ENCODE peak calls at places on chromosomes 2 and 18, in eight cellular contexts. One of them, this sample, is unnamed. For H3K9me3 and H3K36me3, the result is how much of the 10 kb centered on the place peaks cover.

GRCh38 chr2:54773233-54773632 is 49.8 kb downstream of the EML6 start:
- DNase-seq in pancreas: no peak
- DNase-seq in DND-41: no peak
- DNase-seq in fibroblast of lung: no peak
- DNase-seq in trophoblast cell: no peak
- DNase-seq in gastrocnemius medialis: no peak
- DNase-seq in prostate gland: no peak
- DNase-seq in psoas muscle: no peak
- DNase-seq in this sample: no peak

GRCh38 chr2:48080534-48081316 is 174.4 kb upstream of the FBXO11 start:
- DNase-seq in pancreas: no peak
- DNase-seq in DND-41: no peak
- DNase-seq in fibroblast of lung: no peak
- DNase-seq in trophoblast cell: no peak
- DNase-seq in gastrocnemius medialis: no peak
- DNase-seq in prostate gland: no peak
- DNase-seq in psoas muscle: no peak
- DNase-seq in this sample: no peak

GRCh38 chr2:134177351-134177931 is 76.4 kb upstream of the MGAT5 start:
- DNase-seq in pancreas: no peak
- DNase-seq in DND-41: no peak
- DNase-seq in fibroblast of lung: peak
- DNase-seq in trophoblast cell: peak
- DNase-seq in gastrocnemius medialis: no peak
- DNase-seq in prostate gland: peak
- DNase-seq in psoas muscle: no peak
- DNase-seq in this sample: no peak

GRCh38 chr2:59312967-59313943 is 1072.1 kb upstream of the FANCL start:
- DNase-seq in pancreas: no peak
- DNase-seq in DND-41: no peak
- DNase-seq in fibroblast of lung: no peak
- DNase-seq in trophoblast cell: no peak
- DNase-seq in gastrocnemius medialis: no peak
- DNase-seq in prostate gland: no peak
- DNase-seq in psoas muscle: no peak
- DNase-seq in this sample: no peak

GRCh38 chr2:42841344-42841743 is 49.0 kb upstream of the HAAO start:
- DNase-seq in pancreas: no peak
- DNase-seq in DND-41: no peak
- DNase-seq in fibroblast of lung: no peak
- DNase-seq in trophoblast cell: no peak
- DNase-seq in gastrocnemius medialis: no peak
- DNase-seq in prostate gland: no peak
- DNase-seq in psoas muscle: no peak
- DNase-seq in this sample: no peak

GRCh38 chr18:21820035-21820810 is 79.6 kb downstream of the MIB1 start:
- DNase-seq in pancreas: no peak
- DNase-seq in DND-41: no peak
- DNase-seq in fibroblast of lung: peak
- DNase-seq in trophoblast cell: peak
- DNase-seq in gastrocnemius medialis: no peak
- DNase-seq in prostate gland: no peak
- DNase-seq in psoas muscle: no peak
- DNase-seq in this sample: no peak

GRCh38 chr2:196801986-196802385 is 2.5 kb upstream of the GTF3C3 start:
- DNase-seq in pancreas: no peak
- DNase-seq in DND-41: no peak
- DNase-seq in fibroblast of lung: no peak
- DNase-seq in trophoblast cell: no peak
- DNase-seq in gastrocnemius medialis: no peak
- DNase-seq in prostate gland: no peak
- DNase-seq in psoas muscle: no peak
- DNase-seq in this sample: no peak

GRCh38 chr2:8501061-8501460 is 180.8 kb upstream of the ID2 start:
- DNase-seq in pancreas: no peak
- DNase-seq in DND-41: no peak
- DNase-seq in fibroblast of lung: no peak
- DNase-seq in trophoblast cell: no peak
- DNase-seq in gastrocnemius medialis: no peak
- DNase-seq in prostate gland: no peak
- DNase-seq in psoas muscle: no peak
- DNase-seq in this sample: no peak

GRCh38 chr2:238499731-238500570 is 73.2 kb downstream of the ASB1 start:
- DNase-seq in pancreas: no peak
- DNase-seq in DND-41: no peak
- DNase-seq in fibroblast of lung: no peak
- DNase-seq in trophoblast cell: no peak
- DNase-seq in gastrocnemius medialis: no peak
- DNase-seq in prostate gland: no peak
- DNase-seq in psoas muscle: no peak
- DNase-seq in this sample: no peak

GRCh38 chr2:21289994-21290393 is 166.2 kb downstream of the TDRD15 start:
- DNase-seq in pancreas: no peak
- DNase-seq in DND-41: no peak
- DNase-seq in fibroblast of lung: no peak
- DNase-seq in trophoblast cell: no peak
- DNase-seq in gastrocnemius medialis: no peak
- DNase-seq in prostate gland: no peak
- DNase-seq in psoas muscle: no peak
- DNase-seq in this sample: no peak

GRCh38 chr2:241797441-241798080 is 11.4 kb upstream of the NEU4 start:
- DNase-seq in pancreas: no peak
- DNase-seq in DND-41: no peak
- DNase-seq in fibroblast of lung: no peak
- DNase-seq in trophoblast cell: no peak
- DNase-seq in gastrocnemius medialis: peak
- DNase-seq in prostate gland: no peak
- DNase-seq in psoas muscle: peak
- DNase-seq in this sample: no peak

GRCh38 chr2:140718999-140719398 is 1411.8 kb downstream of the LRP1B start:
- DNase-seq in pancreas: no peak
- DNase-seq in DND-41: no peak
- DNase-seq in fibroblast of lung: peak
- DNase-seq in trophoblast cell: no peak
- DNase-seq in gastrocnemius medialis: no peak
- DNase-seq in prostate gland: no peak
- DNase-seq in psoas muscle: no peak
- DNase-seq in this sample: no peak

GRCh38 chr2:2852015-2852777 is 521.1 kb upstream of the MYT1L start:
- DNase-seq in pancreas: no peak
- DNase-seq in DND-41: no peak
- DNase-seq in fibroblast of lung: no peak
- DNase-seq in trophoblast cell: no peak
- DNase-seq in gastrocnemius medialis: no peak
- DNase-seq in prostate gland: no peak
- DNase-seq in psoas muscle: no peak
- DNase-seq in this sample: no peak
- H3K9me3 ChIP-seq in pancreas: under half
- H3K9me3 ChIP-seq in DND-41: under half
- H3K9me3 ChIP-seq in fibroblast of lung: under half
- H3K9me3 ChIP-seq in trophoblast cell: under half
- H3K9me3 ChIP-seq in gastrocnemius medialis: under half
- H3K9me3 ChIP-seq in prostate gland: under half
- H3K9me3 ChIP-seq in psoas muscle: under half
- H3K9me3 ChIP-seq in this sample: under half

DNA sequence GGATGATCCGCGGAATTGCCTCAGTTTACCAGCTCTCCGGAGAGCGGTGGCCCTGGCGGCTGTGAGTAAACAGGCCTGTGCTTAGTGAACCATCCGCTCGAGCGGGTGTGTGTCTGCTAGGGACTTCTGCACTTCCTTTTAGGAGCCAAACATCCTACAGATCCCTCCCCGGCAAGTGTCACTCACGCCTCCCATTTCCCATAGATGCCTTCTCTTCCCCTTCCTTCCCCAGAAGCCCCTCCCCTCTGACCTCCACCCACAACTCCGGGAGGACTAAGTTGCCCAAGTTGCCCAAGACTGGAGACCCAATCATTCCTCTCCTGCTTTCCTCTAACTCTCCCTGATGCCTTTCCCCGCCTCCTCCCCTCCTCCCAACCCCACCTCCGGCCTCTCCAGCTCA is 2.9 kb downstream of the C1QL2 start:
- DNase-seq in pancreas: no peak
- DNase-seq in DND-41: no peak
- DNase-seq in fibroblast of lung: no peak
- DNase-seq in trophoblast cell: no peak
- DNase-seq in gastrocnemius medialis: no peak
- DNase-seq in prostate gland: no peak
- DNase-seq in psoas muscle: no peak
- DNase-seq in this sample: no peak
- H3K36me3 ChIP-seq in pancreas: under half
- H3K36me3 ChIP-seq in DND-41: under half
- H3K36me3 ChIP-seq in fibroblast of lung: under half
- H3K36me3 ChIP-seq in trophoblast cell: under half
- H3K36me3 ChIP-seq in gastrocnemius medialis: under half
- H3K36me3 ChIP-seq in prostate gland: under half
- H3K36me3 ChIP-seq in psoas muscle: under half
- H3K36me3 ChIP-seq in this sample: under half

GRCh38 chr2:203105996-203106395 is 91.3 kb downstream of the NBEAL1 start:
- DNase-seq in pancreas: no peak
- DNase-seq in DND-41: no peak
- DNase-seq in fibroblast of lung: no peak
- DNase-seq in trophoblast cell: peak
- DNase-seq in gastrocnemius medialis: no peak
- DNase-seq in prostate gland: no peak
- DNase-seq in psoas muscle: no peak
- DNase-seq in this sample: no peak
- H3K27ac ChIP-seq in pancreas: no peak
- H3K27ac ChIP-seq in DND-41: no peak
- H3K27ac ChIP-seq in fibroblast of lung: no peak
- H3K27ac ChIP-seq in trophoblast cell: no peak
- H3K27ac ChIP-seq in gastrocnemius medialis: no peak
- H3K27ac ChIP-seq in prostate gland: no peak
- H3K27ac ChIP-seq in psoas muscle: no peak
- H3K27ac ChIP-seq in this sample: no peak

DNA sequence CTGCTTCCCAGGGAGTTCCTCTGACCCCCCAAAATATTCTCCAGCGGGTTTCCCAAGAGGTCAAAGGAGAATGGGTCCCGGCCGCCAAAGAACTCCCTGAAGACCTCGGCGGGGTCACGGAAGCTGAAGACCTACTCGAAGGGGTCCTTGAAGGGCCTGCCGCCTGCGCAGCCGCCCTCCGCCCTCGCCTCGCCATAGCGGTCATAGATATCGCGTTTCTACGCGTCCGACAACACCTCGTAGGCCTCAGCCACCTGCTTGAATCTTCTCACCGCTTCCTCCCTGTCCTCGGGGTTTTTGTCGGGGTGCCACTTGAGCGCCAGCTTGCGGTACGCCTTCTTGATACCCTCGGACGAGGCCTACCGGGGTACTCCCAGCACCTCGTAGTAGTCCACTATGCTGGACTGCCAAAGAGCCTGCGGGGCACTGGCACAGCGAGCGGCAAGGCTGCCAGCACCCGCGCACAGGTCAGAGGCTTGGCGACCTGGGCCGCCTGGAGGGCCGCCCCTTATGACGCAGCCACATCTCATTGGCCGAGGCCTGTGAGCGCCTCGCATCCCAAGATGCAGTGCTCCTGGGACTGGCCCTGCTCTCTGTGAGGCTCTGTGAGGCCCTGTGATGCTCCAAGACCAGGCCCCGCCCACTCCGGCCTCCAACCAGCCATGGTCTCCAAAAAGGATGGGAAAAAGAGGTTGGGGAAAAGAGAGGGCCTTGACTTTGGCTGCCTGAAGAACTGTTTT is 5.0 kb upstream of the UGT1A1 start:
- DNase-seq in pancreas: no peak
- DNase-seq in DND-41: no peak
- DNase-seq in fibroblast of lung: no peak
- DNase-seq in trophoblast cell: no peak
- DNase-seq in gastrocnemius medialis: no peak
- DNase-seq in prostate gland: no peak
- DNase-seq in psoas muscle: no peak
- DNase-seq in this sample: no peak
- H3K9me3 ChIP-seq in pancreas: under half
- H3K9me3 ChIP-seq in DND-41: under half
- H3K9me3 ChIP-seq in fibroblast of lung: under half
- H3K9me3 ChIP-seq in trophoblast cell: under half
- H3K9me3 ChIP-seq in gastrocnemius medialis: under half
- H3K9me3 ChIP-seq in prostate gland: under half
- H3K9me3 ChIP-seq in psoas muscle: under half
- H3K9me3 ChIP-seq in this sample: under half

DNA sequence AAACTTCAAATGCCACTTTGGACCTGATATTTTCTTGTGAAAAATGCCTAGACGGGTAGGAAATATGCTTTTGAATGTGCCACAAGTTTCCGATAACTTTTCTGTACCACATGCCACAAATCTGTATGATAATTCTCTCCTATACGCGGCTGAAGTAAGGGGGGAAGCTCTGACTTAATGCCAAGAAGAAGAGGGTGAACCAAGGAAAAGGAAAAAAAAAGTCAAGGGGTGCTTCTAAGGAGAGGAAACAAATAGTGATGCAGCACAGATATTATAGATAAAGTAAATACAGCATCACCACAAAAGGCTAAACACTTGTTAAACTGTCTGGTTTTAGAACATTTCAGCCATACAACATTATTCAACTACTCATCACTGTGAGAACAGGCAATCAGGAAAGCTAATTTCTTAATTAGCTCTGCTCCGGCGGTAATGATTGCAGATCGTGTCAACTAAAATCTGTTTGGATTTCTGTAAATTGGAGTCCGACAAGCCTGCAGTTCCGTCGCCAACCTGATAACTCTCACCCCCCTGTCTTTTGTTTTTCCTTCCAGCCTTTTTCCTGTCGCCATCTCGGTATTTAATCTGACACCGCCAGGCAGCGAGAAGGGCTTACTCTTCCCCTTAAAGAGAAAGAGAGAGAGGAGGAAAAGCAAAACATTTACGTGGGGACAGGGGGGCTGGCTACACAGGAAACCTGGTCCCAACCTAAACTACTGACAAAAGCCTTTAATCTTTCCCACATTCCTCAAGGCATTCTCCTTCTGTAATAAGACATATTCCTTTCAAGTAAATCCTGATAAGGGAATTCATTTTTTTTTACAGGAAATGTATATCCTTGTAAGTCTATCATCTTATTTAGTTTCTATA is 67.5 kb downstream of the ZEB2 start:
- DNase-seq in pancreas: no peak
- DNase-seq in DND-41: no peak
- DNase-seq in fibroblast of lung: peak
- DNase-seq in trophoblast cell: no peak
- DNase-seq in gastrocnemius medialis: no peak
- DNase-seq in prostate gland: no peak
- DNase-seq in psoas muscle: no peak
- DNase-seq in this sample: no peak
- H3K36me3 ChIP-seq in pancreas: under half
- H3K36me3 ChIP-seq in DND-41: under half
- H3K36me3 ChIP-seq in fibroblast of lung: under half
- H3K36me3 ChIP-seq in trophoblast cell: under half
- H3K36me3 ChIP-seq in gastrocnemius medialis: under half
- H3K36me3 ChIP-seq in prostate gland: under half
- H3K36me3 ChIP-seq in psoas muscle: under half
- H3K36me3 ChIP-seq in this sample: under half